ENCODE peak calls at places on chromosome 5, in six cellular contexts. M is A549, I is endothelial cell of umbilical vein, P is K562, J is HepG2, U is GM12878. G is an unnamed sample.

GRCh38 chr5:177357459-177358332 is at the start of gene RGS14:
- DNase-seq in M (no peak), I (peak), P (peak), J (no peak), U (peak), G (peak)

GRCh38 chr5:133884525-133885311 is 83.7 kb downstream of the C5orf15 start:
- DNase-seq in M (no peak), I (no peak), P (no peak), J (no peak), U (no peak), G (peak)

GRCh38 chr5:90696148-90696547 is 137.6 kb downstream of the ADGRV1 start:
- DNase-seq in M (no peak), I (no peak), P (no peak), J (no peak), U (no peak), G (peak)

GRCh38 chr5:65142511-65143011 is 339.2 kb downstream of the ADAMTS6 start:
- DNase-seq in M (peak), I (peak), P (no peak), J (no peak), U (no peak), G (peak)

GRCh38 chr5:87400305-87400899 is 12.3 kb downstream of the CCNH start:
- DNase-seq in M (peak), I (peak), P (peak), J (peak), U (no peak), G (peak)

GRCh38 chr5:1239514-1240251 is 14.5 kb downstream of the SLC6A18 start:
- DNase-seq in M (no peak), I (no peak), P (peak), J (no peak), U (no peak), G (no peak)

GRCh38 chr5:175261098-175261497 is 182.9 kb downstream of the DRD1 start:
- DNase-seq in M (no peak), I (no peak), P (no peak), J (no peak), U (no peak), G (no peak)

GRCh38 chr5:150339165-150339564 is 18.3 kb upstream of the TCOF1 start:
- DNase-seq in M (no peak), I (no peak), P (no peak), J (no peak), U (no peak), G (peak)

GRCh38 chr5:957730-958485 is 50.7 kb upstream of the NKD2 start:
- DNase-seq in M (no peak), I (peak), P (no peak), J (no peak), U (no peak), G (no peak)

GRCh38 chr5:138148811-138149210 is 9.6 kb upstream of the NME5 start:
- DNase-seq in M (peak), I (peak), P (peak), J (no peak), U (no peak), G (peak)

GRCh38 chr5:139524932-139525585 is 36.1 kb upstream of the UBE2D2 start:
- DNase-seq in M (no peak), I (no peak), P (no peak), J (no peak), U (no peak), G (no peak)

GRCh38 chr5:124342586-124342985 is 403.9 kb downstream of the ZNF608 start:
- DNase-seq in M (no peak), I (no peak), P (no peak), J (no peak), U (no peak), G (no peak)

GRCh38 chr5:124343451-124343867 is 403.0 kb downstream of the ZNF608 start:
- DNase-seq in M (no peak), I (no peak), P (no peak), J (no peak), U (no peak), G (no peak)

GRCh38 chr5:124342027-124342471 is 404.4 kb downstream of the ZNF608 start:
- DNase-seq in M (no peak), I (peak), P (no peak), J (no peak), U (no peak), G (no peak)

GRCh38 chr5:124343021-124343420 is 403.4 kb downstream of the ZNF608 start:
- DNase-seq in M (no peak), I (no peak), P (no peak), J (no peak), U (no peak), G (no peak)

GRCh38 chr5:124341066-124341943 is 405.1 kb downstream of the ZNF608 start:
- DNase-seq in M (no peak), I (peak), P (no peak), J (no peak), U (no peak), G (no peak)
- TF ChIP-seq MAX in M (no peak), I (no peak), P (no peak), J (no peak), U (no peak), G (no peak)

GRCh38 chr5:132839426-132840301 is 9.2 kb upstream of the SHROOM1 start:
- DNase-seq in M (no peak), I (peak), P (no peak), J (peak), U (no peak), G (peak)
- TF ChIP-seq MYC in M (no peak), I (no peak), P (no peak), J (no peak), U (no peak), G (no peak)

GRCh38 chr5:7663808-7664207 is 187.1 kb downstream of the CFAP90 start:
- DNase-seq in M (no peak), I (no peak), P (no peak), J (no peak), U (no peak), G (no peak)

GRCh38 chr5:7664208-7664607 is 186.7 kb downstream of the CFAP90 start:
- DNase-seq in M (no peak), I (no peak), P (no peak), J (no peak), U (no peak), G (no peak)

GRCh38 chr5:7668627-7669026 is 182.3 kb downstream of the CFAP90 start:
- DNase-seq in M (no peak), I (no peak), P (no peak), J (no peak), U (no peak), G (no peak)

GRCh38 chr5:7668161-7668560 is 182.8 kb downstream of the CFAP90 start:
- DNase-seq in M (no peak), I (no peak), P (no peak), J (no peak), U (no peak), G (no peak)

GRCh38 chr5:7667216-7667767 is 183.6 kb downstream of the CFAP90 start:
- DNase-seq in M (no peak), I (no peak), P (no peak), J (no peak), U (no peak), G (no peak)
- TF ChIP-seq MAX in M (no peak), I (no peak), P (no peak), J (no peak), U (no peak), G (no peak)

GRCh38 chr5:14598225-14598624 is 16.6 kb downstream of the OTULINL start:
- DNase-seq in M (no peak), I (no peak), P (no peak), J (no peak), U (no peak), G (no peak)

GRCh38 chr5:14594378-14595074 is 12.9 kb downstream of the OTULINL start:
- DNase-seq in M (no peak), I (no peak), P (no peak), J (no peak), U (no peak), G (no peak)

GRCh38 chr5:14595877-14596276 is 14.3 kb downstream of the OTULINL start:
- DNase-seq in M (no peak), I (no peak), P (no peak), J (no peak), U (no peak), G (no peak)

GRCh38 chr5:14595189-14595588 is 13.6 kb downstream of the OTULINL start:
- DNase-seq in M (no peak), I (no peak), P (no peak), J (no peak), U (peak), G (peak)

DNA sequence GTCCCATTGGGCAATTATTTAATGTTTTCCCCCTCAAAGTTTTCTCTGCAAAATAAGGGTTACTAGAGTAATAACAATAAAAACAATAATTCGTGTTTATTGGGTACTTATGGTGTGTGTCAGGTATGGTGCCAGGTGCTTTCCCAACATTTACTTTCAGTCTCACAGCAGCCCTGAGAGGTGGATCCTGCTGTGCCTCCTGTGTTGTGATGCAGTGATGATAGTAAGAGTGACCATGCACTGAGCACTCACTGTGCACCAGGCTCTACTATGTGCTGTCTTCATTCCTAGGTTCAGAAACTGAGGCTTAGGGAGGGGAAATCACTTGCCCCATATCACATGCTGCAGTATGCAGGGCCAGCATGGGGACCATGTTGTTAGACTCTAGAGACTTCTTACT is 15.5 kb downstream of the OTULINL start:
- DNase-seq in M (no peak), I (no peak), P (no peak), J (no peak), U (no peak), G (no peak)
- TF ChIP-seq MYC in M (no peak), I (no peak), P (no peak), J (no peak), U (no peak), G (no peak)